ENCODE peak calls at places on chromosomes 16 and 17, in six cellular contexts. O, E, J, T, A and Y are unnamed samples.

GRCh38 chr17:36629252-36629847 is 28.0 kb downstream of the MRM1 start:
- DNase-seq in O (peak; percentile 10), E (peak; percentile 86), J (peak; percentile 78), T (peak; percentile 59), A (peak; percentile 85), Y (peak; percentile 56)

GRCh38 chr17:6435968-6436367 is 1.0 kb upstream of the AIPL1 start:
- DNase-seq in O (no peak), E (peak; percentile 83), J (peak; percentile 81), T (peak; percentile 64), A (peak; percentile 83), Y (no peak)

GRCh38 chr16:590165-590874 is 454 bp downstream of the RAB40C start:
- DNase-seq in O (no peak), E (no peak), J (peak; percentile 66), T (peak; percentile 69), A (peak; percentile 80), Y (no peak)

GRCh38 chr16:77335652-77336234 is 99.1 kb downstream of the ADAMTS18 start:
- DNase-seq in O (no peak), E (no peak), J (peak; percentile 34), T (no peak), A (no peak), Y (no peak)

GRCh38 chr16:21654881-21655280 is 2.5 kb upstream of the IGSF6 start:
- DNase-seq in O (no peak), E (no peak), J (no peak), T (no peak), A (no peak), Y (no peak)

GRCh38 chr16:1261131-1261917 is 5.5 kb downstream of the TPSD1 start:
- DNase-seq in O (no peak), E (no peak), J (no peak), T (no peak), A (no peak), Y (no peak)

GRCh38 chr17:15999974-16000827 is 577 bp downstream of the TTC19 start:
- DNase-seq in O (no peak), E (no peak), J (peak; percentile 68), T (peak; percentile 44), A (peak; percentile 80), Y (no peak)

GRCh38 chr17:13590441-13590840 is 11.3 kb downstream of the HS3ST3A1 start:
- DNase-seq in O (no peak), E (no peak), J (no peak), T (no peak), A (no peak), Y (no peak)

GRCh38 chr17:292531-293382 is 59.9 kb downstream of the RPH3AL start:
- DNase-seq in O (no peak), E (no peak), J (no peak), T (no peak), A (no peak), Y (no peak)

DNA sequence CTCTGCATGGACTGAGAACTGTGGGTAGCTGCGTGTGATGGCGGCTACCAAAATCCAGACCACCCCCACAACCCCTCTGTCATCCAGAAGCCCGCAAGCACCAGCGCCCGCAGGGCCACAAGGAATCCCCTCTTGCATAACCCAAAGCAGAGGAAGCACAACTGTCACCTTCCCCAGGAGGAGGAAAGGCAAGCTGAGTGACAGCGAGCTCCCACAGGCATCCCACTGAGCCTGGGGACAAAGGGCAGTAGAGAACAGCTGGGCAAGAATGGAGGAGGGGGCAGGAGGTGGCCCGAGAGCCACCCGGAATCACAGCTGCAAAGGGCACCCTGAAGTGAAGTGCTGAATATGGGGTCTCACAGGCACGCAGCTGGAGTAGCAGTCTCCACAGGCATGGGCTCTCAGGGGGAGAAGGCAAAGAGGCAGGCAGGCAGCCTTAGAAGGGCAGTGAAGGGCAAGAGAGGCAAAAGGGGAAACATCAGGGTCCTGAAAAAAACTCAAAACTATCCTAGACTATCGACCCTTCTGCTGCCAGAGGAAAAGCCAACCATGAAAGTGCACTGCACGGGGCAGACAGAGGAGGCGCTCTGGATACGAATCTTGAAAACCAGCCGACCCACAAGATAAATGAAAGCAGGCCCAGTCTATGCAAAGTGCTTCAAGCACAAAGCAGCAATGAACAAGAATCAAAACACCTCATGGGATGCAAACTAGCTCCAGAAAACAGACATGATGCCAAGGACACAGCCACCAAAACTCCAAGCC is 17.1 kb downstream of the USP36 start:
- DNase-seq in O (no peak), E (no peak), J (no peak), T (no peak), A (no peak), Y (no peak)
- TF ChIP-seq CTCF in O (no peak), E (peak; percentile 14), J (no peak), T (no peak), A (no peak), Y (peak; percentile 10)

DNA sequence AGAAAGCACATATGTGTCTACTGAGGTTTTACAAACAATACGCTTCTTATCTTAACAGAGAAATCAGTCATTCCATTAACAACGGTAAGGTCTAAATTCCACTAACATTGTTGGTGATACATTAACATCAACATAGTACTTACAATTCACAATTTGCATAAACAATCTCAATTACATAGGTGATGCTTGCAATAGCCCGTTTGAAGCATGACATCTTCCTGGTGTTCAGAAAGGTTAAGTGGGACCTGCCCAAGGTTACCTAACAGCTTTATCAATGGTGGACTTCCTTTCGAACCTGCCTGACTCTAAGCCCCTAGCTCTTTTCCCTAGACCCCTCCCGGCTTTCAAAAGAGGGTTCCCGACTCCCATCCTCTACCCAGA is 699 bp downstream of the FAM222B start:
- DNase-seq in O (no peak), E (peak; percentile 44), J (no peak), T (no peak), A (no peak), Y (no peak)
- TF ChIP-seq CTCF in O (no peak), E (no peak), J (no peak), T (no peak), A (no peak), Y (no peak)

GRCh38 chr17:46841561-46842379 is 9.6 kb upstream of the WNT9B start:
- DNase-seq in O (no peak), E (peak; percentile 65), J (peak; percentile 65), T (no peak), A (peak; percentile 57), Y (peak; percentile 65)
- TF ChIP-seq CTCF in O (peak; percentile 54), E (peak; percentile 74), J (peak; percentile 71), T (peak; percentile 68), A (peak; percentile 65), Y (peak; percentile 70)

DNA sequence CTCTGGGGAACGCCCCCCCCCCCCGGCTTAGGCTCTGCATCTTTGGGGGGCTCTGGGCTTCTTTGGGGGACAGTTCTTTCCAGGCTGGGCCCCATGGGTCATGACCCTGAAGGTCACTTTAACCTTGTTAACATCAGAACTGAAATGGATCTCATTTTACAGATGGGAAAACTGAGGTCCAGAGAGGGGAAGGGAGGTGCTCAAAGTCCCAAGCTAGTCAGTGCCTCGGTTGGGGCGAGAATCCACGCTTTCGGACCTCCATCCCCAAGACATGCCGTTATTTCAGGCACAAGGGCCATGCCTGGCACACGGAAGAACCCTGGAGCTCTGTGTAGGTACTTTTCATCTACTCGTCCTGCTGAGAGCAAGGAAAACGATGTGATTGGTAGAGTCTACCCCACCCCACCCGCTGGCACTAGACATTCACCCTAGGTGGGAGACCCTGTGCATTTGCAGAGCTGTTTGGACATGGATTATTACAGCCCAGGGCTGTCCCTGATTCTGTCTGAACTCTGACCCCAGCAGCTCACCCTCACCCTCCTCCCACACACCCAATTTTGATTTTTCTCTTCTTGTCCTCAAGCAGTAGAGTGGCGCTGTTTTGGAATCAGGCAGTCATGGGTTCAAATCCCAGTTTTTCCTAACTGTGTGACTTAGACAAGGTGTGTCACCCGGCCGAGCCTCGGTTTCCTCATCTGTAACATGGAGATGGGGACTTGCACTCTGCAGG is 155.1 kb upstream of the CDC42EP4 start:
- DNase-seq in O (no peak), E (no peak), J (no peak), T (no peak), A (no peak), Y (no peak)
- TF ChIP-seq CTCF in O (no peak), E (no peak), J (no peak), T (no peak), A (no peak), Y (no peak)

GRCh38 chr16:8517280-8517679 is 73.0 kb downstream of the TMEM114 start:
- DNase-seq in O (no peak), E (no peak), J (no peak), T (no peak), A (no peak), Y (no peak)
- TF ChIP-seq CTCF in O (no peak), E (no peak), J (no peak), T (no peak), A (no peak), Y (no peak)